ENCODE peak calls at places on chromosomes 12 and 14, in four cellular contexts. S, N, J and A are unnamed samples. For H3K4me1, the result is how much of the 10 kb centered on the place peaks cover.

GRCh38 chr14:58639842-58640484 is 2.2 kb downstream of the DACT1 start:
- DNase-seq in S (no peak), N (peak), J (no peak), A (peak)

GRCh38 chr14:23186913-23187654 is 3.6 kb upstream of the SLC7A8 start:
- DNase-seq in S (no peak), N (peak), J (no peak), A (no peak)

GRCh38 chr12:18320036-18320617 is 58.8 kb downstream of the PIK3C2G start:
- DNase-seq in S (no peak), N (peak), J (no peak), A (no peak)

GRCh38 chr12:112537710-112538396 is 119.1 kb downstream of the PTPN11 start:
- DNase-seq in S (no peak), N (peak), J (no peak), A (no peak)

GRCh38 chr12:49126852-49127763 is 4.1 kb downstream of the TUBA1B start:
- DNase-seq in S (no peak), N (no peak), J (no peak), A (no peak)

GRCh38 chr12:2998789-2999264 is 39.6 kb downstream of the TEAD4 start:
- DNase-seq in S (peak), N (peak), J (no peak), A (no peak)

GRCh38 chr12:5022030-5022429 is 21.6 kb upstream of the KCNA5 start:
- DNase-seq in S (no peak), N (no peak), J (no peak), A (no peak)

GRCh38 chr12:131105736-131106356 is 152.1 kb downstream of the ADGRD1 start:
- DNase-seq in S (no peak), N (no peak), J (no peak), A (no peak)

GRCh38 chr12:103833095-103833777 is 7.8 kb downstream of the NT5DC3 start:
- DNase-seq in S (no peak), N (no peak), J (no peak), A (no peak)

GRCh38 chr12:110424237-110424636 is 20.7 kb upstream of the ANAPC7 start:
- DNase-seq in S (no peak), N (no peak), J (no peak), A (no peak)

DNA sequence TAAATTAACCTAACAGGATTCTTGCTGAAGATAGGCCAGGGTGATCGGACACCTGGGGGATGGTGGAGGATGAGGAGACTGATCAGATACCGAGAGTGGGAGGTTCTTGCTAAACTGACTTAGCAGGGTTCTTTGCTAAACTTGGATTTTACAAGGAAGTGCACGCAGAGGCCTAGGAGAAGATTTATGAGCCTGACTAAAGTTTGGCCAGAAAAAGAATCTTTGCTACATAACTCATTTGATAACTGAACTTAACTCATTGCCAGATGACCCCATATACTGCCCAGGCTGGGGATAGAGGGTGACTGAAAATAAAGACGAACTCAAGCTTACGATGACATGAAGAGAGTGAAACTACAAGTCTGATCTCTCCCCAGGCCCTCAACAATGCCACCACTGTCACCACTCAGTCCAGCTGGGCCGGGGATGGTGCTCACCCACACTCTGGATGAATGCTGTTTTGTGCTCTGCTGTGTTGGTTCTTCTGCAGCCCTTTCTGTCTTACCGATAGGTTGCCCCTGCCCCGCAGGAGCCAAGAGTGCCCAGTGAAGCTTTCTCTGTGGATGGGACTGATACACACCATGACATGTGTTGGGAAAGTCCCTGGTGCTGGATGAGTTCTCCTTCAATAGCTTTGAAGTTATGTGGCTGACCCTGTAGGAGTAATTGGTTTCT is 29.0 kb downstream of the PPFIBP1 start:
- DNase-seq in S (no peak), N (no peak), J (no peak), A (no peak)
- H3K4me1 ChIP-seq in S (half or more), N (under half), J (under half), A (under half)

DNA sequence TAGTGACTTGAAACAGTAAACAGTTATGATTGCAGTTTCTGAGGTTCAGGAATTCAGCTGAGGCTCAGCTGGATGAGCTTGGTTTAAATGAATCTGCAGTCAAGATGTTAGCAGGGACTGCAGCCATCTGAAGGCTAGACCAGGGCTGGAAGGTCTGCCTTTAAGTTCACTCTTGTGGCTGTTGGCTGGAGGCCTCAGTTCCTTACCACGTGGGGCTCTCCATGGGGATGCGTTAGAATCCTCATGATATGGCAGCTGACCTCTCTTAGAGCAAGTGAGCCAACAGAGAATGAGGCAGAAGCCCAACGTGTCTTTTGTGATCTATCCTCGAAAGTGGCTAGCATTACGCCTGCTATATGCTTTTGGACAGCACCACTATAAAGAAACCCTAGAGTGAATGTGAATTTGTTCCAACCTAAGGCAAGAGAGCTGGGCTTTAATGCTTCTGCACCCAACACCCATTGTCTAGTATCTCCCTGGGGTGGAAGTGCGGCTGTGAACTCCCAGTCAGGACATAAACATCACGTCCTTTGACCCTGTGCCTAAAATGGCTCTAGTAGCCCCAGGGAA is 26.1 kb downstream of the HSPB8 start:
- DNase-seq in S (no peak), N (no peak), J (no peak), A (no peak)
- H3K4me1 ChIP-seq in S (under half), N (under half), J (under half), A (under half)

GRCh38 chr14:96095581-96096476 is 56.7 kb downstream of the C14orf132 start:
- DNase-seq in S (no peak), N (no peak), J (peak), A (no peak)

GRCh38 chr14:96095058-96095457 is 55.9 kb downstream of the C14orf132 start:
- DNase-seq in S (no peak), N (no peak), J (no peak), A (no peak)

GRCh38 chr14:96094211-96094610 is 55.0 kb downstream of the C14orf132 start:
- DNase-seq in S (no peak), N (no peak), J (no peak), A (no peak)

GRCh38 chr14:96092936-96093335 is 53.8 kb downstream of the C14orf132 start:
- DNase-seq in S (no peak), N (no peak), J (no peak), A (no peak)

DNA sequence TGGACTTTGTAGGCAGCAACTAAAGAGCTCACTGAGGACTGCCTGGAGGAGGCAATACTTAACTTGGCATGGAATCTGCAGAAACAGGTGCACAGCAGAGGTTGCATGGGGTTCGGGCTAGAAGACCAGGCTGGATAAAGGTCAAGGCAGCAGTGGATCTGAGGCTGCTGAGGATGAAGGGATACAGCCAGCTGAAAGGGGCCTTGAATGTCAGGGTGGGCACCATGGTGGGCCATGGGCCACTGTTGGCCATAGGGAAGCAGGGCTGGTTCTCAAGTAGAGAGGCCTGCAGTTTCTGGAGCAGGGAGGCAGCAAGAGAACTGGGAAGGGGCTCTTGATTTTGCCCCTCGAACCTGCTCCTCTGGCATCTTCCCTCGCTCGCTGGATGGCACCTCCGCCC is 55.5 kb downstream of the C14orf132 start:
- DNase-seq in S (no peak), N (no peak), J (no peak), A (no peak)
- H3K4me1 ChIP-seq in S (under half), N (under half), J (under half), A (under half)

GRCh38 chr12:108672054-108672453 is 38.4 kb upstream of the SELPLG start:
- DNase-seq in S (no peak), N (no peak), J (no peak), A (no peak)
- H3K4me1 ChIP-seq in S (under half), N (under half), J (under half), A (under half)

DNA sequence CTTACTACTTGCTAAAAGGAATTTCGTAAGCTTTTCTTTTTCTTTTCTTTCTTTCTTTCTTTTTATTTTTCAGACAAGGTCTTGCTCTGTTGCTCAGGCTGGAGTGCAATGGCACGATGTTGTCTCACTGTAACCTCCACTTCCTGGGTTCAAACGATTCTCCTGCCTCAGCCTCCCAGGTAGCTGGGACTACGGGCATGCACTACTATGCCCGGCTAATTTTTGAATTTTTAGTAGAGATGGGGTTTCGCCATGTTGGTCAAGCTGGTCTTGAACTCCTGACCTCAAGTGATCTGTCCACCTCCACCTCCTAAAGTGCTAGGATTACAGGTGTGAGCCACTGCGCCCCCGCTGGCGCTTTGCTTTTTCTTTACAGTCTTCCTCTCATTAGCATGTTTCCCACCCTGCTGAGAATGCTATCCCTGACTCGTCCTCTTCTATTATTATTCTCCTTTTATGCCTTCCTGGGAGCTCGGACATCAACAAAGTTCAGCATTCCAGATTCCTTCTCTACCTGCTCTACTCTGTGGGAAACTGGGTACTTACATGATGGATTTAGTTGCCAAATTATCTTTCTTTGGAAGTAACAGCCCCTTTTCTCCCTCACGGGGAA is 3.1 kb downstream of the MTHFD1 start:
- DNase-seq in S (no peak), N (no peak), J (no peak), A (no peak)
- H3K4me1 ChIP-seq in S (under half), N (under half), J (under half), A (under half)